ENCODE peak calls at places on chromosomes 4 and X, in nine cellular contexts. K is GM23248, O is Right ventricle myocardium superior, E is H1, W is NCI-H2029, J is MCF 10A, F is AG10803, C is left cardiac atrium, V is BE2C. D is an unnamed sample.
A peak's percentile ranks its signal among the peaks of the same experiment; 100 is the strongest.

GRCh38 chrX:39725928-39726619 is 371.7 kb downstream of the BCOR start:
- DNase-seq in V (no peak), J (peak; percentile 77), F (peak; percentile 91), O (no peak), E (no peak), C (no peak), K (peak; percentile 85), W (no peak), D (no peak)

GRCh38 chrX:104842646-104843045 is 276.6 kb downstream of the IL1RAPL2 start:
- DNase-seq in K (no peak), F (no peak), J (no peak), O (no peak), C (no peak), W (no peak), V (no peak), E (no peak), D (no peak)

GRCh38 chrX:15505104-15505503 is 4.5 kb downstream of the BMX start:
- DNase-seq in J (peak; percentile 42), O (no peak), W (no peak), C (no peak), E (no peak), V (no peak), K (no peak), F (no peak), D (no peak)

GRCh38 chrX:67543818-67544217 is at the start of gene AR:
- DNase-seq in V (no peak), E (peak; percentile 74), C (peak; percentile 76), W (no peak), J (no peak), F (peak; percentile 54), K (peak; percentile 64), O (peak; percentile 83), D (peak; percentile 8)

GRCh38 chr4:6668391-6668790 is 25.3 kb upstream of the S100P start:
- DNase-seq in W (no peak), K (peak; percentile 63), V (no peak), O (no peak), F (peak; percentile 59), E (no peak), C (no peak), J (peak; percentile 47), D (peak; percentile 91)

GRCh38 chrX:13001097-13001496 is 26.2 kb downstream of the TMSB4X start:
- DNase-seq in W (no peak), K (no peak), E (no peak), J (no peak), V (no peak), O (no peak), C (no peak), F (no peak), D (no peak)

GRCh38 chr4:185682236-185682635 is 129.8 kb downstream of the SORBS2 start:
- DNase-seq in J (peak; percentile 50), E (no peak), C (no peak), O (no peak), V (no peak), K (peak; percentile 70), W (no peak), F (peak; percentile 73), D (no peak)

GRCh38 chr4:64402684-64403083 is 6.6 kb downstream of the TECRL start:
- DNase-seq in O (no peak), E (no peak), K (no peak), J (no peak), F (no peak), V (no peak), C (no peak), W (no peak), D (no peak)

GRCh38 chr4:6732441-6733357 is 16.7 kb downstream of the BLOC1S4 start:
- DNase-seq in O (peak; percentile 86), W (no peak), V (no peak), E (no peak), C (peak; percentile 80), K (peak; percentile 97), F (peak; percentile 93), J (peak; percentile 87), D (peak; percentile 90)

GRCh38 chr4:64822405-64822804 is 413.2 kb upstream of the TECRL start:
- DNase-seq in K (no peak), E (no peak), C (no peak), W (no peak), J (no peak), O (no peak), F (no peak), V (no peak), D (no peak)

GRCh38 chrX:74923942-74924448 is 1.3 kb downstream of the NEXMIF start:
- DNase-seq in W (peak; percentile 44), E (no peak), F (peak; percentile 4), C (peak; percentile 26), J (no peak), K (peak; percentile 1), V (no peak), O (peak; percentile 34), D (peak; percentile 79)

GRCh38 chr4:165355900-165356300 is 22.9 kb upstream of the CPE start:
- DNase-seq in C (no peak), O (no peak), F (peak; percentile 43), W (no peak), K (peak; percentile 64), V (peak; percentile 48), J (peak; percentile 66), E (no peak), D (peak; percentile 69)

GRCh38 chr4:6824071-6824470 is 41.5 kb downstream of the KIAA0232 start:
- DNase-seq in C (no peak), E (no peak), W (no peak), J (no peak), V (no peak), O (no peak), F (no peak), K (peak; percentile 17), D (no peak)